ENCODE peak calls at places on chromosomes 12 and 14, in eight cellular contexts. X, W, Q, H, F, S, I and G are unnamed samples.

GRCh38 chr12:75702477-75703093 is 191.2 kb upstream of the KRR1 start:
- DNase-seq in X (no peak), W (no peak), Q (no peak), H (no peak), F (no peak), S (no peak), I (no peak), G (no peak)

GRCh38 chr12:126069549-126070165 is 1004.4 kb downstream of the AACS start:
- DNase-seq in X (no peak), W (peak), Q (peak), H (peak), F (no peak), S (peak), I (peak), G (no peak)

GRCh38 chr14:74549588-74549987 is 56.0 kb downstream of the ISCA2 start:
- DNase-seq in X (no peak), W (no peak), Q (no peak), H (peak), F (no peak), S (no peak), I (no peak), G (no peak)

GRCh38 chr12:19971396-19971802 is 396.9 kb upstream of the PDE3A start:
- DNase-seq in X (no peak), W (peak), Q (no peak), H (no peak), F (no peak), S (peak), I (peak), G (no peak)

GRCh38 chr12:117587646-117588287 is 226.3 kb upstream of the NOS1 start:
- DNase-seq in X (no peak), W (peak), Q (peak), H (peak), F (no peak), S (peak), I (peak), G (no peak)

GRCh38 chr14:54683882-54684794 is 117.2 kb downstream of the SAMD4A start:
- DNase-seq in X (no peak), W (no peak), Q (no peak), H (peak), F (no peak), S (peak), I (no peak), G (no peak)

GRCh38 chr12:2998789-2999264 is 39.6 kb downstream of the TEAD4 start:
- DNase-seq in X (peak), W (no peak), Q (no peak), H (peak), F (no peak), S (peak), I (no peak), G (no peak)

GRCh38 chr12:110047297-110047940 is 903 bp downstream of the C12orf76 start:
- DNase-seq in X (no peak), W (no peak), Q (no peak), H (no peak), F (no peak), S (no peak), I (no peak), G (no peak)

GRCh38 chr12:49527361-49528130 is 11.3 kb upstream of the KCNH3 start:
- DNase-seq in X (no peak), W (no peak), Q (no peak), H (no peak), F (no peak), S (no peak), I (no peak), G (no peak)

GRCh38 chr14:19775587-19775986 is 2.3 kb downstream of the OR4M1 start:
- DNase-seq in X (no peak), W (no peak), Q (no peak), H (no peak), F (no peak), S (no peak), I (no peak), G (no peak)

GRCh38 chr12:31600252-31600651 is 9.3 kb upstream of the DENND5B start:
- DNase-seq in X (no peak), W (no peak), Q (no peak), H (no peak), F (no peak), S (no peak), I (no peak), G (no peak)

GRCh38 chr12:54350743-54351142 is 13.5 kb downstream of the GPR84 start:
- DNase-seq in X (no peak), W (no peak), Q (no peak), H (no peak), F (no peak), S (no peak), I (no peak), G (no peak)

GRCh38 chr12:32881702-32882101 is 14.9 kb downstream of the PKP2 start:
- DNase-seq in X (no peak), W (no peak), Q (no peak), H (no peak), F (no peak), S (no peak), I (no peak), G (no peak)

GRCh38 chr12:9387450-9387849 is 179.3 kb upstream of the PZP start:
- DNase-seq in X (no peak), W (no peak), Q (no peak), H (no peak), F (no peak), S (no peak), I (no peak), G (no peak)

GRCh38 chr12:107775093-107775721 is 703 bp downstream of the ASCL4 start:
- DNase-seq in X (no peak), W (no peak), Q (no peak), H (no peak), F (no peak), S (no peak), I (peak), G (no peak)

GRCh38 chr14:90559811-90560492 is 163.1 kb downstream of the CALM1 start:
- DNase-seq in X (no peak), W (peak), Q (no peak), H (no peak), F (no peak), S (no peak), I (no peak), G (no peak)

GRCh38 chr12:68673788-68674187 is 13.0 kb upstream of the NUP107 start:
- DNase-seq in X (no peak), W (no peak), Q (no peak), H (no peak), F (no peak), S (no peak), I (no peak), G (no peak)

GRCh38 chr12:1848146-1848545 is 27.8 kb downstream of the LRTM2 start:
- DNase-seq in X (no peak), W (no peak), Q (no peak), H (no peak), F (no peak), S (no peak), I (no peak), G (no peak)

GRCh38 chr14:51630987-51631386 is 20.7 kb upstream of the FRMD6 start:
- DNase-seq in X (no peak), W (no peak), Q (no peak), H (no peak), F (no peak), S (no peak), I (no peak), G (no peak)

GRCh38 chr14:61558271-61558670 is 137.0 kb upstream of the HIF1A start:
- DNase-seq in X (no peak), W (no peak), Q (peak), H (no peak), F (no peak), S (no peak), I (peak), G (peak)

GRCh38 chr12:50786498-50787231 is 22.8 kb downstream of the ATF1 start:
- DNase-seq in X (no peak), W (peak), Q (no peak), H (peak), F (no peak), S (peak), I (no peak), G (no peak)

GRCh38 chr12:6534914-6535696 is 788 bp downstream of the GAPDH start:
- DNase-seq in X (peak), W (peak), Q (peak), H (peak), F (peak), S (peak), I (peak), G (no peak)

GRCh38 chr14:50062438-50063039 is 53.8 kb downstream of the VCPKMT start:
- DNase-seq in X (no peak), W (peak), Q (no peak), H (peak), F (peak), S (peak), I (peak), G (no peak)

GRCh38 chr12:47805417-47805816 is 14.3 kb downstream of the HDAC7 start:
- DNase-seq in X (no peak), W (no peak), Q (no peak), H (peak), F (no peak), S (no peak), I (no peak), G (no peak)

GRCh38 chr12:30691122-30691879 is 4.4 kb downstream of the IPO8 start:
- DNase-seq in X (no peak), W (peak), Q (no peak), H (peak), F (no peak), S (peak), I (peak), G (no peak)

GRCh38 chr12:29428630-29429029 is 47.7 kb upstream of the ERGIC2 start:
- DNase-seq in X (no peak), W (peak), Q (no peak), H (peak), F (no peak), S (peak), I (no peak), G (no peak)

GRCh38 chr12:6604254-6605029 is 2.7 kb downstream of the CHD4 start:
- DNase-seq in X (no peak), W (peak), Q (no peak), H (peak), F (no peak), S (no peak), I (no peak), G (no peak)

GRCh38 chr12:56487448-56488040 is 417 bp downstream of the GLS2 start:
- DNase-seq in X (no peak), W (peak), Q (peak), H (peak), F (peak), S (no peak), I (peak), G (no peak)

GRCh38 chr14:99430491-99430890 is 50.2 kb downstream of the SETD3 start:
- DNase-seq in X (no peak), W (peak), Q (peak), H (no peak), F (no peak), S (no peak), I (peak), G (no peak)

GRCh38 chr14:89061696-89062095 is 237.2 kb downstream of the TTC8 start:
- DNase-seq in X (no peak), W (no peak), Q (no peak), H (no peak), F (no peak), S (no peak), I (no peak), G (no peak)

GRCh38 chr14:79584679-79585078 is 626.6 kb downstream of the DIO2 start:
- DNase-seq in X (no peak), W (no peak), Q (no peak), H (peak), F (no peak), S (peak), I (no peak), G (no peak)

GRCh38 chr12:52005903-52006703 is 643 bp upstream of the TAMALIN start:
- DNase-seq in X (peak), W (no peak), Q (no peak), H (no peak), F (no peak), S (no peak), I (no peak), G (no peak)

GRCh38 chr14:58738189-58738836 is 100.6 kb downstream of the DACT1 start:
- DNase-seq in X (no peak), W (no peak), Q (no peak), H (peak), F (no peak), S (peak), I (no peak), G (no peak)

GRCh38 chr14:47675489-47676300 is at the start of gene MDGA2:
- DNase-seq in X (no peak), W (no peak), Q (no peak), H (no peak), F (no peak), S (no peak), I (peak), G (no peak)

GRCh38 chr12:62191747-62192485 is 68.3 kb upstream of the USP15 start:
- DNase-seq in X (no peak), W (no peak), Q (peak), H (peak), F (no peak), S (peak), I (peak), G (no peak)